ENCODE peak calls at places on chromosomes 12 and 14, in seven cellular contexts. S is ascending aorta; J is transverse colon; R is CD8-positive, alpha-beta T cell; X is A549; U is OCI-LY7; V is epithelial cell of esophagus. K is an unnamed sample.

GRCh38 chr12:51836012-51836832 is 12.3 kb downstream of the FIGNL2 start:
- DNase-seq in S (no peak), J (no peak), R (no peak), X (no peak), U (no peak), V (peak), K (no peak)

GRCh38 chr12:65565601-65566560 is 258.4 kb upstream of the HMGA2 start:
- DNase-seq in S (no peak), J (no peak), R (no peak), X (peak), U (no peak), V (peak), K (peak)

GRCh38 chr14:64210211-64210610 is 84.0 kb downstream of the ESR2 start:
- DNase-seq in S (peak), J (no peak), R (no peak), X (no peak), U (no peak), V (no peak), K (no peak)

GRCh38 chr14:67018720-67019119 is 170.5 kb upstream of the GARIN2 start:
- DNase-seq in S (no peak), J (no peak), R (no peak), X (no peak), U (no peak), V (no peak), K (no peak)

GRCh38 chr12:55729592-55730446 is 1.0 kb upstream of the CD63 start:
- DNase-seq in S (peak), J (peak), R (peak), X (peak), U (peak), V (peak), K (peak)

GRCh38 chr12:2244013-2244861 is 191.4 kb downstream of the CACNA1C start:
- DNase-seq in S (peak), J (peak), R (no peak), X (no peak), U (no peak), V (no peak), K (no peak)

GRCh38 chr12:86948851-86949250 is 692.7 kb upstream of the MGAT4C start:
- DNase-seq in S (no peak), J (no peak), R (no peak), X (no peak), U (no peak), V (no peak), K (no peak)

GRCh38 chr12:65948320-65949008 is 124.2 kb downstream of the HMGA2 start:
- DNase-seq in S (peak), J (peak), R (no peak), X (peak), U (no peak), V (peak), K (peak)

GRCh38 chr14:101199028-101199770 is 295.7 kb upstream of the RTL1 start:
- DNase-seq in S (peak), J (no peak), R (no peak), X (no peak), U (no peak), V (no peak), K (no peak)

GRCh38 chr12:51970904-51971646 is 19.6 kb downstream of the ACVR1B start:
- DNase-seq in S (no peak), J (peak), R (peak), X (peak), U (peak), V (peak), K (no peak)

GRCh38 chr12:66111605-66112004 is 18.9 kb downstream of the LLPH start:
- DNase-seq in S (no peak), J (no peak), R (no peak), X (no peak), U (no peak), V (peak), K (no peak)

GRCh38 chr12:131681257-131681620 is 29.7 kb upstream of the SFSWAP start:
- DNase-seq in S (peak), J (no peak), R (no peak), X (no peak), U (no peak), V (no peak), K (no peak)

GRCh38 chr12:147242-147641 is 66.7 kb downstream of the SLC6A12 start:
- DNase-seq in S (no peak), J (no peak), R (no peak), X (no peak), U (no peak), V (no peak), K (no peak)

GRCh38 chr12:120381752-120382419 is 12.9 kb upstream of the MSI1 start:
- DNase-seq in S (no peak), J (no peak), R (no peak), X (peak), U (no peak), V (no peak), K (no peak)

GRCh38 chr12:76890407-76891143 is 11.8 kb upstream of the CSRP2 start:
- DNase-seq in S (no peak), J (no peak), R (peak), X (no peak), U (no peak), V (peak), K (no peak)

GRCh38 chr12:51915003-51915625 is 7.8 kb downstream of the ACVRL1 start:
- DNase-seq in S (no peak), J (no peak), R (no peak), X (no peak), U (no peak), V (no peak), K (no peak)

GRCh38 chr12:82650627-82651337 is 35.9 kb upstream of the TMTC2 start:
- DNase-seq in S (no peak), J (peak), R (no peak), X (peak), U (no peak), V (peak), K (peak)

GRCh38 chr12:75759196-75759595 is 247.8 kb upstream of the KRR1 start:
- DNase-seq in S (no peak), J (no peak), R (no peak), X (no peak), U (no peak), V (no peak), K (no peak)

GRCh38 chr14:21902561-21903199 is 229.1 kb upstream of the OR4E1 start:
- DNase-seq in S (no peak), J (no peak), R (peak), X (peak), U (peak), V (no peak), K (no peak)

GRCh38 chr12:116609715-116610114 is 50.5 kb downstream of the MAP1LC3B2 start:
- DNase-seq in S (no peak), J (no peak), R (peak), X (peak), U (peak), V (no peak), K (no peak)

GRCh38 chr12:50041962-50042361 is 15.4 kb upstream of the ASIC1 start:
- DNase-seq in S (no peak), J (no peak), R (no peak), X (no peak), U (no peak), V (no peak), K (no peak)

GRCh38 chr12:52650520-52651081 is 1.4 kb downstream of the KRT2 start:
- DNase-seq in S (peak), J (no peak), R (no peak), X (no peak), U (no peak), V (no peak), K (peak)

GRCh38 chr14:86430807-86431206 is 900.9 kb downstream of the FLRT2 start:
- DNase-seq in S (no peak), J (no peak), R (no peak), X (no peak), U (no peak), V (no peak), K (no peak)

GRCh38 chr14:65456247-65456646 is 43.7 kb downstream of the FUT8 start:
- DNase-seq in S (no peak), J (no peak), R (no peak), X (no peak), U (no peak), V (no peak), K (no peak)

GRCh38 chr12:57475271-57476161 is 4.2 kb downstream of the ARHGAP9 start:
- DNase-seq in S (no peak), J (no peak), R (no peak), X (no peak), U (no peak), V (no peak), K (no peak)

GRCh38 chr14:70822706-70823185 is 13.4 kb upstream of the MAP3K9 start:
- DNase-seq in S (peak), J (peak), R (no peak), X (peak), U (no peak), V (peak), K (no peak)

GRCh38 chr12:3827301-3828000 is 45.7 kb downstream of the PARP11 start:
- DNase-seq in S (no peak), J (no peak), R (no peak), X (no peak), U (no peak), V (no peak), K (no peak)

GRCh38 chr12:66251049-66251448 is 51.2 kb upstream of the HELB start:
- DNase-seq in S (no peak), J (no peak), R (no peak), X (no peak), U (no peak), V (no peak), K (no peak)

GRCh38 chr12:1575799-1576401 is 18.5 kb downstream of the FBXL14 start:
- DNase-seq in S (no peak), J (no peak), R (no peak), X (no peak), U (no peak), V (peak), K (no peak)

GRCh38 chr12:74105434-74105833 is 432.2 kb upstream of the ATXN7L3B start:
- DNase-seq in S (no peak), J (no peak), R (no peak), X (no peak), U (no peak), V (peak), K (no peak)

GRCh38 chr12:68189766-68190700 is 30.5 kb upstream of the IFNG start:
- DNase-seq in S (no peak), J (no peak), R (peak), X (no peak), U (no peak), V (peak), K (no peak)

GRCh38 chr12:32893008-32893407 is 3.6 kb downstream of the PKP2 start:
- DNase-seq in S (no peak), J (no peak), R (no peak), X (no peak), U (no peak), V (no peak), K (no peak)
- H3K4me3 ChIP-seq in S (no peak), J (peak), R (no peak), X (no peak), U (no peak), V (no peak), K (no peak)

GRCh38 chr12:113211160-113211559 is 10.1 kb upstream of the TPCN1 start:
- DNase-seq in S (no peak), J (no peak), R (no peak), X (no peak), U (no peak), V (no peak), K (no peak)

GRCh38 chr12:113220593-113221180 is 577 bp upstream of the TPCN1 start:
- DNase-seq in S (no peak), J (no peak), R (no peak), X (peak), U (peak), V (peak), K (no peak)

GRCh38 chr12:113214938-113215400 is 6.3 kb upstream of the TPCN1 start:
- DNase-seq in S (peak), J (peak), R (no peak), X (peak), U (peak), V (peak), K (peak)
- H3K4me3 ChIP-seq in S (no peak), J (no peak), R (no peak), X (no peak), U (peak), V (no peak), K (no peak)

GRCh38 chr12:18267427-18267826 is 6.1 kb downstream of the PIK3C2G start:
- DNase-seq in S (no peak), J (no peak), R (no peak), X (no peak), U (no peak), V (peak), K (no peak)

GRCh38 chr12:18261906-18262305 is 588 bp downstream of the PIK3C2G start:
- DNase-seq in S (no peak), J (no peak), R (no peak), X (no peak), U (no peak), V (no peak), K (no peak)

GRCh38 chr12:18261273-18261672 is at the start of gene PIK3C2G:
- DNase-seq in S (no peak), J (no peak), R (no peak), X (no peak), U (no peak), V (peak), K (no peak)

GRCh38 chr12:18262514-18262913 is 1.2 kb downstream of the PIK3C2G start:
- DNase-seq in S (no peak), J (no peak), R (no peak), X (no peak), U (no peak), V (peak), K (no peak)

DNA sequence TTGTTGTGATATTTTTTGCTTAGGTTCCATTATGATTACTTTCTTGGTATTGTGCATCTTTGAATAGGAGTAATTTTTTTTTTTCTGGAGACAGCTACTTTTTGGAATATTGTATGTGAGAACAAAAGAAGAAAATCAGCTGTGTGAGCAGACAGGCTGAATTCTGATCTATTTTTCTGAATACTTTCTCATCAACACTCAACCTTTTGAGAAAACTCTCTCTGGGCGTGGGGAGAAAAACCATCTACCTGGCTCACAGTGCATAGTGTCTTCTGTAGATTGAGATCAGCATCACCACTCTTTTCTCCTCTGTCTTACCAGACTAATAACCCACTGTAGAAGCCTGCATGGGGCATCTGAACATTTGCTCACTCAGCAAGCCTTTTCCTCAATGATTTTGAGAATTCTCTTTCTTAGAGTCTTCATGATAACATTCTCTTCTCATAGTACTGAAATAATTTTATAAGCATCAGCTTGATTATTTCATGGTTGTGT is 3.3 kb downstream of the PIK3C2G start:
- DNase-seq in S (no peak), J (no peak), R (no peak), X (no peak), U (no peak), V (no peak), K (no peak)
- H3K4me3 ChIP-seq in S (no peak), J (no peak), R (no peak), X (no peak), U (no peak), V (no peak), K (no peak)

GRCh38 chr14:36662543-36663403 is 1.1 kb downstream of the PAX9 start:
- DNase-seq in S (no peak), J (no peak), R (no peak), X (peak), U (no peak), V (peak), K (no peak)

GRCh38 chr14:36660736-36661505 is 739 bp upstream of the PAX9 start:
- DNase-seq in S (no peak), J (no peak), R (no peak), X (no peak), U (peak), V (peak), K (no peak)

GRCh38 chr14:36661506-36662257 is at the start of gene PAX9:
- DNase-seq in S (no peak), J (peak), R (no peak), X (peak), U (peak), V (peak), K (no peak)

GRCh38 chr14:36663404-36664321 is 2.0 kb downstream of the PAX9 start:
- DNase-seq in S (no peak), J (no peak), R (no peak), X (no peak), U (no peak), V (peak), K (no peak)

DNA sequence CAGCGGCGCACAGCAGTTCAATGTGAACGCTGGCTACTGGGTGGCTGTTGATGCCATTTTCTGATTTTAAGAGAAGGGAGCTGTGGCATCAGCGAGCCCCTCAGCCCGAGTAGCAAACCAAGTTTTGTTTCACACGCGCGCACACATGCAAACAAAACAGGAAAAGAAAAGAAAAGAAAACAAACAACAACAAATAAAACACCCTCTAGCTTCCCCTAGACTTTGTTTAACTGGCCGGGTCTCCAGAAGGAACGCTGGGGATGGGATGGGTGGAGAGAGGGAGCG is 540 bp downstream of the PAX9 start:
- DNase-seq in S (no peak), J (no peak), R (no peak), X (no peak), U (no peak), V (no peak), K (no peak)
- H3K4me3 ChIP-seq in S (peak), J (peak), R (no peak), X (peak), U (peak), V (peak), K (no peak)

GRCh38 chr12:132904718-132905328 is 17.4 kb upstream of the CHFR start:
- DNase-seq in S (peak), J (peak), R (peak), X (no peak), U (peak), V (peak), K (no peak)
- H3K4me3 ChIP-seq in S (peak), J (peak), R (peak), X (no peak), U (no peak), V (no peak), K (no peak)

K was measured in HFF-Myc.